ENCODE peak calls at places on chromosomes 1 and 21, in four cellular contexts. One of them, this sample, is unnamed. For H3K4me1, the result is how much of the 10 kb centered on the place peaks cover.

GRCh38 chr1:176567190-176567794 is 104.3 kb downstream of the PAPPA2 start:
- DNase-seq in endodermal cell: no peak
- DNase-seq in stomach: no peak
- DNase-seq in lung: no peak
- DNase-seq in this sample: no peak

GRCh38 chr1:16978589-16979474 is 1.6 kb downstream of the MFAP2 start:
- DNase-seq in endodermal cell: no peak
- DNase-seq in stomach: no peak
- DNase-seq in lung: no peak
- DNase-seq in this sample: no peak

GRCh38 chr1:208154040-208154439 is 90.1 kb downstream of the PLXNA2 start:
- DNase-seq in endodermal cell: no peak
- DNase-seq in lung: no peak
- DNase-seq in stomach: no peak
- DNase-seq in this sample: no peak

GRCh38 chr1:245154429-245155185 is at the start of gene KIF26B:
- DNase-seq in lung: no peak
- DNase-seq in endodermal cell: peak
- DNase-seq in stomach: no peak
- DNase-seq in this sample: peak

GRCh38 chr1:225813250-225813964 is 3.5 kb downstream of the EPHX1 start:
- DNase-seq in lung: peak
- DNase-seq in stomach: peak
- DNase-seq in endodermal cell: peak
- DNase-seq in this sample: peak

GRCh38 chr1:100141192-100141591 is 8.2 kb downstream of the TRMT13 start:
- DNase-seq in endodermal cell: no peak
- DNase-seq in stomach: no peak
- DNase-seq in lung: no peak
- DNase-seq in this sample: no peak

GRCh38 chr1:231053493-231054162 is 13.6 kb upstream of the FAM89A start:
- DNase-seq in lung: peak
- DNase-seq in stomach: peak
- DNase-seq in endodermal cell: no peak
- DNase-seq in this sample: no peak

GRCh38 chr21:46142581-46143473 is 12.6 kb downstream of the FTCD start:
- DNase-seq in endodermal cell: no peak
- DNase-seq in stomach: no peak
- DNase-seq in lung: no peak
- DNase-seq in this sample: no peak

GRCh38 chr1:219385786-219386427 is 212.2 kb downstream of the LYPLAL1 start:
- DNase-seq in stomach: no peak
- DNase-seq in lung: peak
- DNase-seq in endodermal cell: peak
- DNase-seq in this sample: peak

GRCh38 chr1:13994386-13994785 is 294.4 kb downstream of the PRDM2 start:
- DNase-seq in lung: no peak
- DNase-seq in stomach: no peak
- DNase-seq in endodermal cell: no peak
- DNase-seq in this sample: no peak

GRCh38 chr21:16418211-16418610 is 688.4 kb downstream of the USP25 start:
- DNase-seq in endodermal cell: no peak
- DNase-seq in lung: no peak
- DNase-seq in stomach: no peak
- DNase-seq in this sample: no peak

GRCh38 chr1:114319480-114319879 is 165.8 kb upstream of the SYT6 start:
- DNase-seq in endodermal cell: no peak
- DNase-seq in lung: no peak
- DNase-seq in stomach: no peak
- DNase-seq in this sample: no peak
- H3K4me3 ChIP-seq in endodermal cell: no peak
- H3K4me3 ChIP-seq in lung: no peak
- H3K4me3 ChIP-seq in stomach: no peak
- H3K4me3 ChIP-seq in this sample: no peak

DNA sequence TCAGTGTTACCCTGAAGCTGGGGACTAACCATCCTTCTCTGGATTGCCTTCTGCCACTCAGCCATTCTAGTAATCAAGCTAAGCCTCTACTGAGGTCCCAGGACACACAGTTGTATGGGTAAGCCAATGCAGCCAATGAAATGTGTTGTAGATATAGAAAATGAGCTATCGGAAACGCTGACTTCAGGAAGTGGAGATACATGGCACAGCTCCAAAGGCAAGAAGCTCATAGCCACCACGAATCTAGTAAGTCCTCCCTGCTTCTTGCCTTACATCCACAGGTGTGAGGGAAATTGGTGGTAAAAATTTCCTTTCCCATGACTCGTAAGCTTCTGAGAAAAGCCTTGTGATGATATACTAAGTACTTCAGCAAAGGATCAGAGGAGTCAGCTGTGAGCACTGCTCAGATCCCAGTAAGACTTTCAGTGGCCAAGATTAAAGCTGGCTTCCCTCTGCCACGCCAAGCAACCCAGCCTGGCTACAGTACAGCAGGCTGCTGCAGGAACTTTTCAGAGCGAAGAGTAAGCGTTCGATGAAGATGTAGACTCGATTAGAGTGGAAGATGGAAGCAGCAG is 117.7 kb downstream of the SIM2 start:
- DNase-seq in stomach: no peak
- DNase-seq in lung: no peak
- DNase-seq in endodermal cell: no peak
- DNase-seq in this sample: no peak
- TF ChIP-seq CTCF in stomach: no peak
- TF ChIP-seq CTCF in lung: no peak
- TF ChIP-seq CTCF in endodermal cell: no peak
- TF ChIP-seq CTCF in this sample: no peak

GRCh38 chr1:91549041-91549735 is 48.5 kb downstream of the CDC7 start:
- DNase-seq in stomach: no peak
- DNase-seq in endodermal cell: no peak
- DNase-seq in lung: no peak
- DNase-seq in this sample: no peak
- H3K4me1 ChIP-seq in stomach: under half
- H3K4me1 ChIP-seq in endodermal cell: under half
- H3K4me1 ChIP-seq in lung: under half
- H3K4me1 ChIP-seq in this sample: under half

GRCh38 chr1:242692988-242693387 is 168.5 kb upstream of the PLD5 start:
- DNase-seq in lung: no peak
- DNase-seq in endodermal cell: no peak
- DNase-seq in stomach: no peak
- DNase-seq in this sample: no peak
- H3K4me3 ChIP-seq in lung: no peak
- H3K4me3 ChIP-seq in endodermal cell: no peak
- H3K4me3 ChIP-seq in stomach: no peak
- H3K4me3 ChIP-seq in this sample: no peak

GRCh38 chr1:145918992-145919939 is 749 bp upstream of the PEX11B start:
- DNase-seq in endodermal cell: peak
- DNase-seq in stomach: peak
- DNase-seq in lung: peak
- DNase-seq in this sample: peak
- TF ChIP-seq CTCF in endodermal cell: no peak
- TF ChIP-seq CTCF in stomach: no peak
- TF ChIP-seq CTCF in lung: no peak
- TF ChIP-seq CTCF in this sample: no peak

DNA sequence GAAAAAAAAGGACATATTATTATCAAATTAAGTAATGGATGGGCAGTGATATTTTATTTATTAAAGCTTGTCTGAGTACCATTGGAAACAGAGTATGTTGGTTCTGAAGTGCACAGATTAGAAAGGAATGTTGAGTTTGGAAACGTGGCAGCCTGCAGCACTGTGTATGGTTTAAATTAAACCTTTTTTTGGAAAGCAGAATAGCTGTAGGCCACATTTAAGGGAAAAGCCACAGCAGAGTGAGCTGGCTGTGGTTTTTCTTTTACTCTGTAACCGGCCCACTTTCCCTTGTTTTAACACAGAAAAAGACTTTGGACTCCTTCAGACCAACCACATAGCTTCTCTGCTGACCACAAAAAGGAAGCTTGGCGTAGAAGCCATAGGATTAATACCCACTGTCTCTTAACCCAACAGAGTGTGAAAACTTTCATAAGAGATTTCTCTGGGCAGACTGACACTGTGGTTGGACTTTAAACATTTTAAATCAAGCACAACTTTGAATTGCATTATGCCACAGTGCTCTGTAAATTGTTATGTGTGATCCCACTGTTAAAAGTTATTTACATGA is 75.1 kb downstream of the NFIA start:
- DNase-seq in endodermal cell: no peak
- DNase-seq in lung: no peak
- DNase-seq in stomach: no peak
- DNase-seq in this sample: no peak
- H3K4me1 ChIP-seq in endodermal cell: under half
- H3K4me1 ChIP-seq in lung: under half
- H3K4me1 ChIP-seq in stomach: under half
- H3K4me1 ChIP-seq in this sample: under half

DNA sequence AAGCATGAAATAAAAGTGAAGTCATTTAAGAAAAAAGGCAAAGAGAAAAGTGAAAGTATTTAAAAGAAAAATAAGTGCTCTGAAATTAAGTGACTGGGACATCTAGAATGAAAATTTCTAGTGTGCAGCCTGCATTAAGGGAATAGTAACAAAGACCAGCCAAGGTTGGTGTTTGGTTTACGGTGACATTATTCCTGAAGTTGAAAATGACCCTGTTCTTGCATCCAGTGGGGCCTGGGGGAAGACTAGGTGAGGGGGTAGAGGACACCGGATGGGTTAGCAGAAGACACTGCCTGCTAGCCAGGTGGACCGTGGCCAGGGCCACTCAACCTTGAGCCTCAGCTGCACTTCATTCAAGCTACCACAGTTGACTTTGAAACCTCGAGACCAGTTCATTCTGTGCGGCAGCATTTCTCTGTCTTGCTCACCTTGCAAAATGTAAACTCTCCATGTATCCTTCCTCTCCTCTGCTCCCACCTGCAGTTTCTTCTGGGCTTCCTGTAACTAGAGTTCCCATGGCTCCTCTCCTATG is 14.3 kb upstream of the KCNK1 start:
- DNase-seq in stomach: no peak
- DNase-seq in lung: no peak
- DNase-seq in endodermal cell: no peak
- DNase-seq in this sample: no peak
- H3K4me3 ChIP-seq in stomach: no peak
- H3K4me3 ChIP-seq in lung: no peak
- H3K4me3 ChIP-seq in endodermal cell: no peak
- H3K4me3 ChIP-seq in this sample: no peak